ENCODE peak calls at places on chromosome 12, in ten cellular contexts. D is right lobe of liver, F is type B pancreatic cell, J is fibroblast of the aortic adventitia, E is AG09309, W is RWPE1, O is uterus, K is body of pancreas, Z is stomach, Y is GM06990. Q is an unnamed sample.
A peak's percentile ranks its signal among the peaks of the same experiment; 100 is the strongest.

GRCh38 chr12:19938031-19938430 is 430.3 kb upstream of the PDE3A start:
- DNase-seq in F (no peak), W (no peak), J (no peak), O (no peak), E (no peak), Z (no peak), D (no peak), Y (no peak), K (no peak), Q (no peak)

GRCh38 chr12:76470028-76470939 is 89.3 kb downstream of the OSBPL8 start:
- DNase-seq in J (peak; percentile 92), F (no peak), O (no peak), Y (peak; percentile 48), Z (no peak), D (no peak), K (no peak), E (peak; percentile 65), W (peak; percentile 87), Q (no peak)

GRCh38 chr12:1041478-1041877 is 50.5 kb downstream of the ERC1 start:
- DNase-seq in Y (no peak), Z (no peak), J (no peak), W (no peak), D (no peak), O (no peak), F (no peak), K (no peak), E (no peak), Q (no peak)

GRCh38 chr12:106866426-106867080 is 89.2 kb upstream of the TMEM263 start:
- DNase-seq in O (no peak), Y (no peak), E (no peak), F (no peak), Z (no peak), W (no peak), K (no peak), D (no peak), J (no peak), Q (no peak)

GRCh38 chr12:65232490-65233077 is 45.9 kb upstream of the MSRB3 start:
- DNase-seq in E (no peak), D (no peak), Z (no peak), F (no peak), Y (peak; percentile 26), O (no peak), J (peak; percentile 53), K (no peak), W (peak; percentile 9), Q (no peak)

GRCh38 chr12:75889214-75889613 is 142.4 kb downstream of the PHLDA1 start:
- DNase-seq in Y (no peak), O (no peak), Z (no peak), W (no peak), F (no peak), D (no peak), K (no peak), E (no peak), J (no peak), Q (no peak)

GRCh38 chr12:86711716-86712115 is 455.5 kb upstream of the MGAT4C start:
- DNase-seq in J (no peak), Y (no peak), O (no peak), W (no peak), K (no peak), Z (no peak), D (no peak), E (no peak), F (no peak), Q (no peak)

GRCh38 chr12:19397534-19397933 is 41.8 kb upstream of the AEBP2 start:
- DNase-seq in J (peak; percentile 26), D (no peak), K (no peak), W (peak; percentile 78), O (no peak), Z (no peak), Y (no peak), F (no peak), E (no peak), Q (no peak)

GRCh38 chr12:89880695-89881350 is 172.2 kb upstream of the ATP2B1 start:
- DNase-seq in O (no peak), F (no peak), K (no peak), Y (peak; percentile 78), D (no peak), Z (no peak), J (no peak), E (no peak), W (no peak), Q (no peak)

GRCh38 chr12:65668981-65669695 is 155.1 kb upstream of the HMGA2 start:
- DNase-seq in J (no peak), E (no peak), Y (no peak), Z (no peak), F (no peak), K (no peak), W (no peak), O (no peak), D (no peak), Q (no peak)

GRCh38 chr12:101181776-101182175 is 28.3 kb downstream of the SLC5A8 start:
- DNase-seq in O (no peak), Z (no peak), F (no peak), Y (no peak), D (no peak), W (no peak), J (peak; percentile 1), E (no peak), K (no peak), Q (no peak)

GRCh38 chr12:63151061-63151897 is at the start of gene AVPR1A:
- DNase-seq in K (peak; percentile 14), J (no peak), O (peak; percentile 19), E (no peak), Z (no peak), D (no peak), W (no peak), F (peak; percentile 66), Y (peak; percentile 1), Q (no peak)

GRCh38 chr12:32585680-32586079 is 93.4 kb upstream of the DNM1L start:
- DNase-seq in F (no peak), O (no peak), K (no peak), D (no peak), W (no peak), Y (no peak), Z (no peak), J (no peak), E (no peak), Q (no peak)

GRCh38 chr12:51005671-51006070 is 20.5 kb downstream of the SLC11A2 start:
- DNase-seq in F (no peak), K (no peak), D (no peak), Y (no peak), O (no peak), E (no peak), J (no peak), W (peak; percentile 38), Z (no peak), Q (no peak)

GRCh38 chr12:130484221-130484620 is 146.5 kb downstream of the PIWIL1 start:
- DNase-seq in D (no peak), K (no peak), Z (no peak), W (no peak), O (no peak), E (no peak), J (no peak), F (no peak), Y (no peak), Q (no peak)

GRCh38 chr12:17062296-17063061 is 456.5 kb upstream of the LMO3 start:
- DNase-seq in J (no peak), D (no peak), E (no peak), Z (no peak), Y (no peak), O (no peak), K (no peak), W (peak; percentile 36), F (no peak), Q (no peak)

GRCh38 chr12:83763425-83763824 is 1076.7 kb downstream of the TMTC2 start:
- DNase-seq in W (peak; percentile 10), K (no peak), E (no peak), J (no peak), F (no peak), D (no peak), Z (no peak), O (no peak), Y (no peak), Q (no peak)

DNA sequence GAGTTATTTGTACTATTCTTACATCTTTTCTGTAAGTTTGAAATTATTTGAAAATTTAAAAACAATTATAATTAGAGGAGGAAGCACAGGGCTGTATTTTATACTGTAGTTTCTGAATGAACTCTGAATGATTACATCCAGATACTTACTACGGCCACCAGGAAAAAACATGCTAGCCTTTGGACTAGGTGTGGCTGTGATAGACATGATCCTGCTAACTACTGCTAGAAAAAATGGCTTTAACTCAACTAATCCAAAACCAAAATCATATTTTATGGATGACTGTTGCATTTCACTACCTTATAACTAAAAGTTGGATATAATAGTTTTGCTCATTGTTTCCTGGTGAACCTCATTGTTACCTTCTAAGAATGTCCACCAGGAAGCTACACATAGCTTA is 15.1 kb upstream of the SLC25A3 start:
- DNase-seq in D (no peak), Z (no peak), K (no peak), Y (no peak), O (no peak), J (no peak), F (no peak), W (no peak), E (no peak), Q (no peak)
- TF ChIP-seq CTCF in D (no peak), Z (no peak), K (no peak), Y (no peak), O (no peak), J (no peak), F (no peak), W (no peak), E (no peak), Q (no peak)

DNA sequence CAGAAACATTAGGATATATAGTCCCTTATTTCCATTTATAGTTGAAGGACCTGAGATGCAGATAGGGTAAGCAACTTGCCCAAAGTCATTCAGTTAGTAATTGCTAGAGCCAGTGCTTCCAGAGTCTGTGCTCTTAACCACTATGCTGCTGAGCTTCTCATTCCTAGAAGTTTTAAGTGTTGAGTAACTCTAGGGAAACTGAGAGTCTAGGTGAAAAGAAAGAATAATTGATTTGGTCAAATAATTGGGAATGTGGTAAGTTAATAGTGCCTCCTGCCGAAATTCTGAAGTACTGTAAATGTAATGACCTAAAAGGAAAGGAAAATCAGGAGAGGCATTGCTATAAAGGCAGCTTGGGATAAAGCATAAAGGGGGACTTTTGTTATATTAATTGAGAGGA is 14.1 kb downstream of the PYROXD1 start:
- DNase-seq in F (no peak), O (no peak), D (no peak), E (no peak), Z (no peak), Y (no peak), J (peak; percentile 9), W (no peak), K (no peak), Q (no peak)
- TF ChIP-seq CTCF in F (peak; percentile 43), O (no peak), D (no peak), E (no peak), Z (no peak), Y (no peak), J (peak; percentile 3), W (no peak), K (no peak), Q (no peak)

GRCh38 chr12:92408072-92408900 is 262.6 kb upstream of the BTG1 start:
- DNase-seq in F (no peak), Z (peak; percentile 31), E (no peak), Y (peak; percentile 59), K (no peak), D (peak; percentile 57), O (no peak), J (peak; percentile 30), W (peak; percentile 32), Q (no peak)
- TF ChIP-seq CTCF in F (peak; percentile 55), Z (peak; percentile 16), E (peak; percentile 82), Y (peak; percentile 78), K (peak; percentile 57), D (peak; percentile 42), O (no peak), J (peak; percentile 54), W (peak; percentile 23), Q (no peak)

GRCh38 chr12:104895405-104895804 is 62.7 kb downstream of the SLC41A2 start:
- DNase-seq in Z (no peak), D (no peak), W (no peak), Y (no peak), J (no peak), K (no peak), O (no peak), E (no peak), F (no peak), Q (no peak)
- TF ChIP-seq CTCF in Z (no peak), D (no peak), W (no peak), Y (no peak), J (no peak), K (no peak), O (no peak), E (no peak), F (no peak), Q (no peak)